ENCODE peak calls at places on chromosomes 7 and 10, in five cellular contexts. X is thoracic aorta; D is right lobe of liver; L is PC-9; P is CD4-positive, alpha-beta memory T cell. Q is an unnamed sample. For H3K4me1 and H3K27me3, the result is how much of the 10 kb centered on the place peaks cover.

GRCh38 chr7:17134786-17135185 is 163.7 kb upstream of the AHR start:
- DNase-seq in X (no peak), D (no peak), L (peak), P (no peak), Q (no peak)

GRCh38 chr10:131703527-131703926 is 197.3 kb upstream of the PPP2R2D start:
- DNase-seq in X (no peak), D (no peak), L (no peak), P (no peak), Q (no peak)

GRCh38 chr7:75737856-75738603 is 711 bp downstream of the HIP1 start:
- DNase-seq in X (no peak), D (no peak), L (no peak), P (no peak), Q (no peak)

GRCh38 chr10:97280783-97281182 is 11.7 kb downstream of the ARHGAP19 start:
- DNase-seq in X (no peak), D (no peak), L (no peak), P (no peak), Q (no peak)

GRCh38 chr7:137628211-137628610 is 218.6 kb downstream of the DGKI start:
- DNase-seq in X (no peak), D (no peak), L (no peak), P (no peak), Q (no peak)

GRCh38 chr7:143250822-143251221 is 12.4 kb upstream of the GSTK1 start:
- DNase-seq in X (no peak), D (no peak), L (no peak), P (peak), Q (no peak)

GRCh38 chr7:2523941-2524807 is 4.6 kb downstream of the LFNG start:
- DNase-seq in X (no peak), D (peak), L (peak), P (no peak), Q (no peak)

GRCh38 chr10:69438531-69439349 is 12.5 kb upstream of the TSPAN15 start:
- DNase-seq in X (no peak), D (no peak), L (peak), P (no peak), Q (no peak)

GRCh38 chr10:124482401-124482800 is 20.8 kb downstream of the LHPP start:
- DNase-seq in X (no peak), D (no peak), L (no peak), P (no peak), Q (no peak)

GRCh38 chr10:127872011-127872741 is 20.6 kb downstream of the CLRN3 start:
- DNase-seq in X (no peak), D (peak), L (no peak), P (no peak), Q (no peak)

GRCh38 chr10:70771311-70772194 is 13.6 kb downstream of the TBATA start:
- DNase-seq in X (no peak), D (no peak), L (no peak), P (no peak), Q (no peak)

GRCh38 chr10:132792796-132793195 is 6.8 kb upstream of the NKX6-2 start:
- DNase-seq in X (no peak), D (no peak), L (no peak), P (no peak), Q (no peak)

GRCh38 chr7:44977304-44977858 is 1.4 kb downstream of the MYO1G start:
- DNase-seq in X (no peak), D (no peak), L (no peak), P (peak), Q (no peak)

GRCh38 chr10:70785190-70785589 is at the start of gene TBATA:
- DNase-seq in X (no peak), D (no peak), L (no peak), P (no peak), Q (no peak)

DNA sequence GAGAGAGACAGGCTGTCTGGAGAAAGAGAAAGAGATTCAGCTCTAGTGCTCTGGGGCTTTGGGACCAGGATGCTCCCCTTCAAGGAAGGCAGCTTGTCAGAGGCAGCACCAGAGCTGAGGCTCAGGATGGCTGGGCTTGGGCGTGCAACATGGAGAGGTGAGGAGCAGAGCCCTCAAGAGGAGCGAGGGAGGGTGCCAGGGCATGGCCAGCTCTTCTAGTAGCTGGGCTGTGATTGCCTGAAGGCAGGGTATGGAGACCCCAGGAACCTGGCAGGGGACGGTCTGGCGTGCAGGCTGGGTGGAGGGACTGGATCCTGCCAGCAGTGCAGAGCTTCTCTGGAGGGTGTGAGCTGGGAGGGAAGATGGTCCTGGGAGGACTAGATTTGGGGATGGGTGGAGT is 40.2 kb downstream of the ANTXRL start:
- DNase-seq in X (no peak), D (no peak), L (no peak), P (no peak), Q (no peak)
- H3K4me1 ChIP-seq in X (under half), D (under half), L (under half), P (under half), Q (under half)

GRCh38 chr10:59331661-59332060 is 30.7 kb downstream of the FAM13C start:
- DNase-seq in X (no peak), D (no peak), L (no peak), P (no peak), Q (no peak)

GRCh38 chr10:59335497-59335896 is 26.9 kb downstream of the FAM13C start:
- DNase-seq in X (no peak), D (no peak), L (peak), P (no peak), Q (no peak)

GRCh38 chr10:59336632-59337031 is 25.7 kb downstream of the FAM13C start:
- DNase-seq in X (no peak), D (no peak), L (no peak), P (no peak), Q (no peak)

GRCh38 chr10:59332581-59332980 is 29.8 kb downstream of the FAM13C start:
- DNase-seq in X (no peak), D (no peak), L (no peak), P (no peak), Q (no peak)

DNA sequence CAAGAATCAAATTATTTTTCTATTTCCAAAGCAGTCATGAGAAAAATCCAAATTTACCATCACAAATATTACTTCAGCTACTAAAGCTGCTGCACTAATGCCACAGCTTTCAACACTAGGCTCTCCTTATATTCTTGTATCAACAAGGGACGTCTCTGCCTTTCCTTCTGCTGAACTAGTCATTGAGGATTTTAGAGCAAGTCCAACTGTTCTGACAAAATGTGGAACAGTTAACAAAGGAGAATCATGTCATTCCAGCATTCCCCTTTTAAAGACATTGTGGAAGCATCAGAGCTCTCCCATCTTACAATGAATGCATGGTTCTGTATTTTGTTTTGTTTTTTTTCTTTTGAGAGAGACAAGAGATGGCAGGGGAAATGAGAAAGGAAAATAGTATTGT is 28.6 kb downstream of the FAM13C start:
- DNase-seq in X (no peak), D (no peak), L (no peak), P (no peak), Q (no peak)
- H3K27me3 ChIP-seq in X (under half), D (under half), L (under half), P (under half), Q (under half)

GRCh38 chr7:129191272-129191671 is 2.8 kb downstream of the SMO start:
- DNase-seq in X (no peak), D (no peak), L (no peak), P (no peak), Q (no peak)

GRCh38 chr7:129189661-129190310 is 1.4 kb downstream of the SMO start:
- DNase-seq in X (no peak), D (no peak), L (no peak), P (no peak), Q (no peak)

GRCh38 chr7:129188372-129188891 is at the start of gene SMO:
- DNase-seq in X (no peak), D (peak), L (no peak), P (no peak), Q (no peak)

GRCh38 chr7:129187681-129188371 is 607 bp upstream of the SMO start:
- DNase-seq in X (no peak), D (no peak), L (no peak), P (no peak), Q (no peak)

GRCh38 chr7:129188892-129189660 is 643 bp downstream of the SMO start:
- DNase-seq in X (no peak), D (peak), L (no peak), P (no peak), Q (no peak)
- H3K4me3 ChIP-seq in X (peak), D (peak), L (peak), P (peak), Q (peak)

DNA sequence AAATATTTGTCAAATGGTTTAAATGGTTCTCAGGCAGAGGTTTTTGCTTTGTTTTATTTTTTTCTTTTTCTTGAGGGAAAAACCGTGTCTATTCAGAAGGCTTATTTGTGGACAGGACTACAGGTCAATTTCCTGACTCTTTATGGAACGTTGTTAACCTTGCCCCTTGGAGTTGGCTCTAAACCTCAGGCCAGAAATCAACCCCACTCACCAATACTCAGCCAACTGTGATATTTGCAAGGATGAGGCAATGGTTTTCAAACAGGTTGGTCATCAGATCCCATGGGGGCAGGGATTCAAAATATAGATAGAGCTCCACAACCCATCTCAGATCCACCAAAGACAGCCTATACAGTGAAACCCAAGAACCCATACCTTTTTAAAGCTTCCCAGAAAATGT is 10.2 kb downstream of the PDLIM1 start:
- DNase-seq in X (no peak), D (no peak), L (no peak), P (no peak), Q (no peak)
- H3K4me1 ChIP-seq in X (half or more), D (under half), L (under half), P (under half), Q (under half)

Q was measured in iPS DF 6.9.